ENCODE peak calls at places on chromosomes 13 and 19, in four cellular contexts. M is activated CD8-positive, alpha-beta T cell treated with anti-CD3 and anti-CD28 coated beads for 36 hours; G is left colon; U is T-cell. J is an unnamed sample.

GRCh38 chr13:85798999-85799646 is at the start of gene SLITRK6:
- ATAC-seq in G (peak), M (no peak), U (no peak), J (peak)

GRCh38 chr19:48543121-48543710 is 8.8 kb upstream of the SULT2B1 start:
- ATAC-seq in U (no peak), G (peak), M (no peak), J (peak)

GRCh38 chr19:10505583-10506229 is 2.5 kb upstream of the KEAP1 start:
- ATAC-seq in U (peak), M (peak), G (no peak), J (peak)

GRCh38 chr19:29807178-29807577 is 4.6 kb upstream of the CCNE1 start:
- ATAC-seq in U (no peak), G (no peak), M (no peak), J (no peak)

GRCh38 chr13:77388944-77389616 is 62.2 kb upstream of the MYCBP2 start:
- ATAC-seq in G (no peak), U (no peak), M (peak), J (no peak)

GRCh38 chr19:2361259-2362038 is 1.4 kb downstream of the TMPRSS9 start:
- ATAC-seq in U (no peak), G (no peak), M (no peak), J (no peak)

GRCh38 chr13:27117947-27118346 is 53.7 kb downstream of the USP12 start:
- ATAC-seq in M (no peak), U (no peak), G (no peak), J (no peak)

GRCh38 chr13:44373601-44374347 is at the start of gene SERP2:
- ATAC-seq in G (peak), U (peak), M (peak), J (peak)

GRCh38 chr13:25963681-25964080 is 88.1 kb downstream of the SHISA2 start:
- ATAC-seq in U (no peak), G (no peak), M (no peak), J (no peak)

GRCh38 chr19:41064974-41065569 is 23.2 kb upstream of the CYP2A13 start:
- ATAC-seq in U (no peak), G (peak), M (no peak), J (no peak)

GRCh38 chr19:39502640-39503417 is 4.1 kb downstream of the DLL3 start:
- ATAC-seq in M (peak), U (peak), G (peak), J (peak)

GRCh38 chr19:45211751-45212381 is 33.3 kb downstream of the BLOC1S3 start:
- ATAC-seq in M (no peak), U (no peak), G (no peak), J (peak)

GRCh38 chr13:52644108-52644507 is 1.9 kb downstream of the HNRNPA1L2 start:
- ATAC-seq in M (no peak), G (no peak), U (no peak), J (peak)

GRCh38 chr13:34416833-34417425 is 525.1 kb upstream of the NBEA start:
- ATAC-seq in M (no peak), U (no peak), G (no peak), J (no peak)

GRCh38 chr19:41959056-41960053 is at the start of gene RABAC1:
- ATAC-seq in U (peak), G (peak), M (peak), J (peak)

GRCh38 chr19:39083599-39083982 is 577 bp upstream of the ACP7 start:
- ATAC-seq in U (peak), M (no peak), G (no peak), J (no peak)

GRCh38 chr19:16605115-16605514 is 22.9 kb downstream of the MED26 start:
- ATAC-seq in G (no peak), M (no peak), U (no peak), J (no peak)

GRCh38 chr19:3073159-3073563 is 10.9 kb upstream of the TLE5 start:
- ATAC-seq in U (no peak), M (no peak), G (peak), J (peak)

GRCh38 chr13:75347925-75348324 is 134.0 kb downstream of the TBC1D4 start:
- ATAC-seq in G (no peak), M (no peak), U (no peak), J (no peak)

GRCh38 chr13:57123660-57124059 is 17.1 kb upstream of the PRR20A start:
- ATAC-seq in G (no peak), U (no peak), M (no peak), J (no peak)

GRCh38 chr13:43558312-43558711 is 228.5 kb downstream of the ENOX1 start:
- ATAC-seq in U (no peak), M (no peak), G (no peak), J (no peak)

GRCh38 chr19:18593367-18594095 is 4.9 kb downstream of the REX1BD start:
- ATAC-seq in U (no peak), G (no peak), M (no peak), J (no peak)

GRCh38 chr13:112702983-112703379 is 13.1 kb downstream of the ATP11A start:
- ATAC-seq in G (no peak), U (no peak), M (no peak), J (no peak)

GRCh38 chr13:40652588-40652940 is 13.9 kb downstream of the FOXO1 start:
- ATAC-seq in U (no peak), G (no peak), M (no peak), J (no peak)

J was measured in esophagus mucosa.